ENCODE peak calls at places on chromosomes 4 and X, in nine cellular contexts. One of them, this sample, is unnamed.

GRCh38 chrX:1322393-1322792 is 14.2 kb upstream of the IL3RA start:
- DNase-seq in D341Med: no peak
- DNase-seq in stimulated activated CD4-positive, alpha-beta T cell treated with anti-CD3 and anti-CD28 coated beads, TNF-alpha, amount 100 ng/mL, for 48 hours: peak
- DNase-seq in iPS DF 6.9: no peak
- DNase-seq in hippocampal formation: no peak
- DNase-seq in osteoblast: no peak
- DNase-seq in foreskin fibroblast: no peak
- DNase-seq in fibroblast of mammary gland: no peak
- DNase-seq in GM03348: no peak
- DNase-seq in this sample: no peak

GRCh38 chr4:184238072-184238743 is 20.5 kb upstream of the ENPP6 start:
- DNase-seq in D341Med: no peak
- DNase-seq in stimulated activated CD4-positive, alpha-beta T cell treated with anti-CD3 and anti-CD28 coated beads, TNF-alpha, amount 100 ng/mL, for 48 hours: no peak
- DNase-seq in iPS DF 6.9: no peak
- DNase-seq in hippocampal formation: no peak
- DNase-seq in osteoblast: no peak
- DNase-seq in foreskin fibroblast: no peak
- DNase-seq in fibroblast of mammary gland: no peak
- DNase-seq in GM03348: no peak
- DNase-seq in this sample: no peak

GRCh38 chrX:11632732-11633131 is 33.0 kb downstream of the ARHGAP6 start:
- DNase-seq in D341Med: no peak
- DNase-seq in stimulated activated CD4-positive, alpha-beta T cell treated with anti-CD3 and anti-CD28 coated beads, TNF-alpha, amount 100 ng/mL, for 48 hours: no peak
- DNase-seq in iPS DF 6.9: no peak
- DNase-seq in hippocampal formation: no peak
- DNase-seq in osteoblast: no peak
- DNase-seq in foreskin fibroblast: no peak
- DNase-seq in fibroblast of mammary gland: no peak
- DNase-seq in GM03348: no peak
- DNase-seq in this sample: no peak

GRCh38 chrX:110418220-110418856 is 59.7 kb downstream of the RTL9 start:
- DNase-seq in D341Med: peak
- DNase-seq in stimulated activated CD4-positive, alpha-beta T cell treated with anti-CD3 and anti-CD28 coated beads, TNF-alpha, amount 100 ng/mL, for 48 hours: no peak
- DNase-seq in iPS DF 6.9: no peak
- DNase-seq in hippocampal formation: peak
- DNase-seq in osteoblast: no peak
- DNase-seq in foreskin fibroblast: peak
- DNase-seq in fibroblast of mammary gland: peak
- DNase-seq in GM03348: peak
- DNase-seq in this sample: no peak

GRCh38 chr4:10656988-10657387 is 27.6 kb downstream of the CLNK start:
- DNase-seq in D341Med: no peak
- DNase-seq in stimulated activated CD4-positive, alpha-beta T cell treated with anti-CD3 and anti-CD28 coated beads, TNF-alpha, amount 100 ng/mL, for 48 hours: no peak
- DNase-seq in iPS DF 6.9: no peak
- DNase-seq in hippocampal formation: no peak
- DNase-seq in osteoblast: no peak
- DNase-seq in foreskin fibroblast: no peak
- DNase-seq in fibroblast of mammary gland: no peak
- DNase-seq in GM03348: no peak
- DNase-seq in this sample: no peak

GRCh38 chr4:109206610-109207009 is 95.8 kb downstream of the COL25A1 start:
- DNase-seq in D341Med: no peak
- DNase-seq in stimulated activated CD4-positive, alpha-beta T cell treated with anti-CD3 and anti-CD28 coated beads, TNF-alpha, amount 100 ng/mL, for 48 hours: no peak
- DNase-seq in iPS DF 6.9: no peak
- DNase-seq in hippocampal formation: no peak
- DNase-seq in osteoblast: no peak
- DNase-seq in foreskin fibroblast: no peak
- DNase-seq in fibroblast of mammary gland: peak
- DNase-seq in GM03348: no peak
- DNase-seq in this sample: no peak

GRCh38 chr4:182938213-182938645 is 21.0 kb upstream of the DCTD start:
- DNase-seq in D341Med: peak
- DNase-seq in stimulated activated CD4-positive, alpha-beta T cell treated with anti-CD3 and anti-CD28 coated beads, TNF-alpha, amount 100 ng/mL, for 48 hours: peak
- DNase-seq in iPS DF 6.9: peak
- DNase-seq in hippocampal formation: no peak
- DNase-seq in osteoblast: peak
- DNase-seq in foreskin fibroblast: peak
- DNase-seq in fibroblast of mammary gland: peak
- DNase-seq in GM03348: peak
- DNase-seq in this sample: peak

GRCh38 chr4:116073051-116073450 is 959.6 kb upstream of the NDST4 start:
- DNase-seq in D341Med: no peak
- DNase-seq in stimulated activated CD4-positive, alpha-beta T cell treated with anti-CD3 and anti-CD28 coated beads, TNF-alpha, amount 100 ng/mL, for 48 hours: no peak
- DNase-seq in iPS DF 6.9: no peak
- DNase-seq in hippocampal formation: no peak
- DNase-seq in osteoblast: no peak
- DNase-seq in foreskin fibroblast: no peak
- DNase-seq in fibroblast of mammary gland: no peak
- DNase-seq in GM03348: no peak
- DNase-seq in this sample: no peak

GRCh38 chr4:54065282-54066087 is 1.1 kb upstream of the CHIC2 start:
- DNase-seq in D341Med: no peak
- DNase-seq in stimulated activated CD4-positive, alpha-beta T cell treated with anti-CD3 and anti-CD28 coated beads, TNF-alpha, amount 100 ng/mL, for 48 hours: no peak
- DNase-seq in iPS DF 6.9: no peak
- DNase-seq in hippocampal formation: no peak
- DNase-seq in osteoblast: peak
- DNase-seq in foreskin fibroblast: peak
- DNase-seq in fibroblast of mammary gland: peak
- DNase-seq in GM03348: peak
- DNase-seq in this sample: no peak

GRCh38 chr4:53861856-53862610 is 202.4 kb downstream of the CHIC2 start:
- DNase-seq in D341Med: no peak
- DNase-seq in stimulated activated CD4-positive, alpha-beta T cell treated with anti-CD3 and anti-CD28 coated beads, TNF-alpha, amount 100 ng/mL, for 48 hours: no peak
- DNase-seq in iPS DF 6.9: no peak
- DNase-seq in hippocampal formation: no peak
- DNase-seq in osteoblast: peak
- DNase-seq in foreskin fibroblast: peak
- DNase-seq in fibroblast of mammary gland: peak
- DNase-seq in GM03348: peak
- DNase-seq in this sample: no peak

GRCh38 chrX:110397904-110398303 is 39.3 kb downstream of the RTL9 start:
- DNase-seq in D341Med: no peak
- DNase-seq in stimulated activated CD4-positive, alpha-beta T cell treated with anti-CD3 and anti-CD28 coated beads, TNF-alpha, amount 100 ng/mL, for 48 hours: no peak
- DNase-seq in iPS DF 6.9: no peak
- DNase-seq in hippocampal formation: no peak
- DNase-seq in osteoblast: no peak
- DNase-seq in foreskin fibroblast: no peak
- DNase-seq in fibroblast of mammary gland: no peak
- DNase-seq in GM03348: no peak
- DNase-seq in this sample: peak

GRCh38 chr4:184280591-184281071 is 63.0 kb upstream of the ENPP6 start:
- DNase-seq in D341Med: no peak
- DNase-seq in stimulated activated CD4-positive, alpha-beta T cell treated with anti-CD3 and anti-CD28 coated beads, TNF-alpha, amount 100 ng/mL, for 48 hours: peak
- DNase-seq in iPS DF 6.9: no peak
- DNase-seq in hippocampal formation: no peak
- DNase-seq in osteoblast: no peak
- DNase-seq in foreskin fibroblast: no peak
- DNase-seq in fibroblast of mammary gland: no peak
- DNase-seq in GM03348: no peak
- DNase-seq in this sample: no peak

GRCh38 chrX:150688911-150689451 is 4.2 kb upstream of the MTMR1 start:
- DNase-seq in D341Med: no peak
- DNase-seq in stimulated activated CD4-positive, alpha-beta T cell treated with anti-CD3 and anti-CD28 coated beads, TNF-alpha, amount 100 ng/mL, for 48 hours: no peak
- DNase-seq in iPS DF 6.9: no peak
- DNase-seq in hippocampal formation: no peak
- DNase-seq in osteoblast: peak
- DNase-seq in foreskin fibroblast: peak
- DNase-seq in fibroblast of mammary gland: peak
- DNase-seq in GM03348: peak
- DNase-seq in this sample: no peak

GRCh38 chr4:76384052-76384451 is 36.9 kb downstream of the CCDC158 start:
- DNase-seq in D341Med: no peak
- DNase-seq in stimulated activated CD4-positive, alpha-beta T cell treated with anti-CD3 and anti-CD28 coated beads, TNF-alpha, amount 100 ng/mL, for 48 hours: no peak
- DNase-seq in iPS DF 6.9: no peak
- DNase-seq in hippocampal formation: no peak
- DNase-seq in osteoblast: no peak
- DNase-seq in foreskin fibroblast: no peak
- DNase-seq in fibroblast of mammary gland: no peak
- DNase-seq in GM03348: no peak
- DNase-seq in this sample: no peak

GRCh38 chr4:55393461-55394320 is 2.1 kb upstream of the TMEM165 start:
- DNase-seq in D341Med: peak
- DNase-seq in stimulated activated CD4-positive, alpha-beta T cell treated with anti-CD3 and anti-CD28 coated beads, TNF-alpha, amount 100 ng/mL, for 48 hours: no peak
- DNase-seq in iPS DF 6.9: no peak
- DNase-seq in hippocampal formation: peak
- DNase-seq in osteoblast: peak
- DNase-seq in foreskin fibroblast: peak
- DNase-seq in fibroblast of mammary gland: peak
- DNase-seq in GM03348: peak
- DNase-seq in this sample: no peak

GRCh38 chr4:169757575-169758184 is at the start of gene HPF1:
- DNase-seq in D341Med: peak
- DNase-seq in stimulated activated CD4-positive, alpha-beta T cell treated with anti-CD3 and anti-CD28 coated beads, TNF-alpha, amount 100 ng/mL, for 48 hours: peak
- DNase-seq in iPS DF 6.9: peak
- DNase-seq in hippocampal formation: peak
- DNase-seq in osteoblast: peak
- DNase-seq in foreskin fibroblast: peak
- DNase-seq in fibroblast of mammary gland: peak
- DNase-seq in GM03348: peak
- DNase-seq in this sample: peak

GRCh38 chr4:74365761-74366160 is 816 bp downstream of the EREG start:
- DNase-seq in D341Med: no peak
- DNase-seq in stimulated activated CD4-positive, alpha-beta T cell treated with anti-CD3 and anti-CD28 coated beads, TNF-alpha, amount 100 ng/mL, for 48 hours: no peak
- DNase-seq in iPS DF 6.9: no peak
- DNase-seq in hippocampal formation: no peak
- DNase-seq in osteoblast: no peak
- DNase-seq in foreskin fibroblast: no peak
- DNase-seq in fibroblast of mammary gland: peak
- DNase-seq in GM03348: no peak
- DNase-seq in this sample: no peak

GRCh38 chrX:42680651-42681050 is 97.3 kb downstream of the PPP1R2C start:
- DNase-seq in D341Med: no peak
- DNase-seq in stimulated activated CD4-positive, alpha-beta T cell treated with anti-CD3 and anti-CD28 coated beads, TNF-alpha, amount 100 ng/mL, for 48 hours: no peak
- DNase-seq in iPS DF 6.9: peak
- DNase-seq in hippocampal formation: no peak
- DNase-seq in osteoblast: no peak
- DNase-seq in foreskin fibroblast: no peak
- DNase-seq in fibroblast of mammary gland: peak
- DNase-seq in GM03348: peak
- DNase-seq in this sample: no peak

GRCh38 chrX:11792461-11793421 is 34.7 kb downstream of the MSL3 start:
- DNase-seq in D341Med: no peak
- DNase-seq in stimulated activated CD4-positive, alpha-beta T cell treated with anti-CD3 and anti-CD28 coated beads, TNF-alpha, amount 100 ng/mL, for 48 hours: peak
- DNase-seq in iPS DF 6.9: no peak
- DNase-seq in hippocampal formation: no peak
- DNase-seq in osteoblast: no peak
- DNase-seq in foreskin fibroblast: no peak
- DNase-seq in fibroblast of mammary gland: no peak
- DNase-seq in GM03348: no peak
- DNase-seq in this sample: no peak

GRCh38 chr4:139085141-139085540 is 69.6 kb downstream of the NOCT start:
- DNase-seq in D341Med: no peak
- DNase-seq in stimulated activated CD4-positive, alpha-beta T cell treated with anti-CD3 and anti-CD28 coated beads, TNF-alpha, amount 100 ng/mL, for 48 hours: no peak
- DNase-seq in iPS DF 6.9: no peak
- DNase-seq in hippocampal formation: no peak
- DNase-seq in osteoblast: peak
- DNase-seq in foreskin fibroblast: peak
- DNase-seq in fibroblast of mammary gland: peak
- DNase-seq in GM03348: peak
- DNase-seq in this sample: no peak

GRCh38 chrX:117996918-117997480 is 119.6 kb downstream of the KLHL13 start:
- DNase-seq in D341Med: no peak
- DNase-seq in stimulated activated CD4-positive, alpha-beta T cell treated with anti-CD3 and anti-CD28 coated beads, TNF-alpha, amount 100 ng/mL, for 48 hours: no peak
- DNase-seq in iPS DF 6.9: no peak
- DNase-seq in hippocampal formation: no peak
- DNase-seq in osteoblast: no peak
- DNase-seq in foreskin fibroblast: no peak
- DNase-seq in fibroblast of mammary gland: peak
- DNase-seq in GM03348: no peak
- DNase-seq in this sample: no peak

GRCh38 chrX:65757943-65758342 is 90.5 kb downstream of the MSN start:
- DNase-seq in D341Med: no peak
- DNase-seq in stimulated activated CD4-positive, alpha-beta T cell treated with anti-CD3 and anti-CD28 coated beads, TNF-alpha, amount 100 ng/mL, for 48 hours: no peak
- DNase-seq in iPS DF 6.9: no peak
- DNase-seq in hippocampal formation: no peak
- DNase-seq in osteoblast: no peak
- DNase-seq in foreskin fibroblast: no peak
- DNase-seq in fibroblast of mammary gland: no peak
- DNase-seq in GM03348: no peak
- DNase-seq in this sample: no peak

GRCh38 chr4:6474053-6474568 is 1.7 kb upstream of the PPP2R2C start:
- DNase-seq in D341Med: peak
- DNase-seq in stimulated activated CD4-positive, alpha-beta T cell treated with anti-CD3 and anti-CD28 coated beads, TNF-alpha, amount 100 ng/mL, for 48 hours: no peak
- DNase-seq in iPS DF 6.9: no peak
- DNase-seq in hippocampal formation: no peak
- DNase-seq in osteoblast: peak
- DNase-seq in foreskin fibroblast: no peak
- DNase-seq in fibroblast of mammary gland: no peak
- DNase-seq in GM03348: no peak
- DNase-seq in this sample: peak

GRCh38 chrX:137566746-137567473 is 983 bp downstream of the ZIC3 start:
- DNase-seq in D341Med: peak
- DNase-seq in stimulated activated CD4-positive, alpha-beta T cell treated with anti-CD3 and anti-CD28 coated beads, TNF-alpha, amount 100 ng/mL, for 48 hours: no peak
- DNase-seq in iPS DF 6.9: no peak
- DNase-seq in hippocampal formation: no peak
- DNase-seq in osteoblast: peak
- DNase-seq in foreskin fibroblast: no peak
- DNase-seq in fibroblast of mammary gland: no peak
- DNase-seq in GM03348: no peak
- DNase-seq in this sample: no peak

GRCh38 chr4:26860922-26861433 is 337 bp downstream of the STIM2 start:
- DNase-seq in D341Med: peak
- DNase-seq in stimulated activated CD4-positive, alpha-beta T cell treated with anti-CD3 and anti-CD28 coated beads, TNF-alpha, amount 100 ng/mL, for 48 hours: no peak
- DNase-seq in iPS DF 6.9: no peak
- DNase-seq in hippocampal formation: no peak
- DNase-seq in osteoblast: no peak
- DNase-seq in foreskin fibroblast: peak
- DNase-seq in fibroblast of mammary gland: peak
- DNase-seq in GM03348: peak
- DNase-seq in this sample: peak

GRCh38 chr4:48490012-48490679 is at the start of gene ZAR1:
- DNase-seq in D341Med: peak
- DNase-seq in stimulated activated CD4-positive, alpha-beta T cell treated with anti-CD3 and anti-CD28 coated beads, TNF-alpha, amount 100 ng/mL, for 48 hours: no peak
- DNase-seq in iPS DF 6.9: no peak
- DNase-seq in hippocampal formation: no peak
- DNase-seq in osteoblast: peak
- DNase-seq in foreskin fibroblast: no peak
- DNase-seq in fibroblast of mammary gland: no peak
- DNase-seq in GM03348: peak
- DNase-seq in this sample: no peak

This sample was measured in suprapubic skin.